ENCODE peak calls at places on chromosomes 1 and 21, in four cellular contexts. Z is OCI-LY7, B is bronchial epithelial cell, Q is cardiac muscle cell. X is an unnamed sample.

GRCh38 chr1:158121604-158122254 is 59.0 kb upstream of the CD1D start:
- DNase-seq in Z (peak), B (peak), Q (peak), X (peak)

GRCh38 chr1:172338295-172338735 is 82.2 kb upstream of the C1orf105 start:
- DNase-seq in Z (no peak), B (no peak), Q (no peak), X (no peak)

GRCh38 chr1:31181515-31182343 is 58.0 kb downstream of the NKAIN1 start:
- DNase-seq in Z (peak), B (no peak), Q (peak), X (peak)

GRCh38 chr1:15937706-15938168 is 38.2 kb downstream of the ZBTB17 start:
- DNase-seq in Z (peak), B (peak), Q (no peak), X (peak)

GRCh38 chr1:113905435-113905861 is 322 bp downstream of the DCLRE1B start:
- DNase-seq in Z (peak), B (no peak), Q (peak), X (peak)

GRCh38 chr1:15489052-15489736 is 13.3 kb downstream of the CELA2B start:
- DNase-seq in Z (no peak), B (no peak), Q (no peak), X (no peak)

GRCh38 chr1:64484651-64485050 is 14.7 kb downstream of the CACHD1 start:
- DNase-seq in Z (no peak), B (peak), Q (no peak), X (peak)

GRCh38 chr1:25544819-25545218 is 1.4 kb downstream of the LDLRAP1 start:
- DNase-seq in Z (no peak), B (no peak), Q (no peak), X (peak)

GRCh38 chr21:42392731-42393442 is 3.0 kb downstream of the TMPRSS3 start:
- DNase-seq in Z (no peak), B (peak), Q (no peak), X (peak)

GRCh38 chr1:232844791-232845190 is 39.6 kb downstream of the MAP10 start:
- DNase-seq in Z (no peak), B (peak), Q (no peak), X (peak)

GRCh38 chr1:42433324-42433860 is 22.4 kb downstream of the ZMYND12 start:
- DNase-seq in Z (no peak), B (no peak), Q (peak), X (no peak)

GRCh38 chr21:25885880-25886279 is 151.1 kb downstream of the GABPA start:
- DNase-seq in Z (no peak), B (no peak), Q (no peak), X (no peak)

GRCh38 chr1:911875-912739 is 11.6 kb upstream of the SAMD11 start:
- DNase-seq in Z (no peak), B (no peak), Q (no peak), X (no peak)

GRCh38 chr1:8109226-8109625 is 83.1 kb upstream of the ERRFI1 start:
- DNase-seq in Z (no peak), B (no peak), Q (no peak), X (no peak)

GRCh38 chr1:32220746-32221580 is 1.2 kb downstream of the TMEM234 start:
- DNase-seq in Z (peak), B (no peak), Q (no peak), X (no peak)

GRCh38 chr1:12436817-12437599 is 181.0 kb downstream of the DHRS3 start:
- DNase-seq in Z (no peak), B (peak), Q (no peak), X (peak)

GRCh38 chr1:61080408-61081134 is 1.8 kb upstream of the NFIA start:
- DNase-seq in Z (no peak), B (no peak), Q (peak), X (no peak)

GRCh38 chr1:234507626-234508387 is 28.8 kb upstream of the TARBP1 start:
- DNase-seq in Z (no peak), B (no peak), Q (no peak), X (no peak)

GRCh38 chr1:98210064-98210463 is 289.2 kb upstream of the DPYD start:
- DNase-seq in Z (no peak), B (peak), Q (peak), X (no peak)

GRCh38 chr1:213122514-213122929 is 71.5 kb downstream of the RPS6KC1 start:
- DNase-seq in Z (peak), B (peak), Q (peak), X (peak)

GRCh38 chr1:230693221-230693620 is 20.7 kb downstream of the AGT start:
- DNase-seq in Z (no peak), B (no peak), Q (no peak), X (no peak)

GRCh38 chr1:218686258-218686657 is 341.1 kb downstream of the TGFB2 start:
- DNase-seq in Z (no peak), B (peak), Q (no peak), X (peak)

GRCh38 chr1:9435854-9436253 is 103.4 kb upstream of the SLC25A33 start:
- DNase-seq in Z (no peak), B (peak), Q (no peak), X (no peak)

GRCh38 chr1:59443355-59443754 is 146.5 kb downstream of the FGGY start:
- DNase-seq in Z (no peak), B (no peak), Q (no peak), X (no peak)

GRCh38 chr1:216014046-216014445 is 409.2 kb downstream of the USH2A start:
- DNase-seq in Z (no peak), B (no peak), Q (no peak), X (no peak)

GRCh38 chr1:231800071-231800470 is 173.5 kb downstream of the DISC1 start:
- DNase-seq in Z (no peak), B (peak), Q (no peak), X (peak)

GRCh38 chr1:242477944-242478343 is 46.6 kb downstream of the PLD5 start:
- DNase-seq in Z (no peak), B (no peak), Q (peak), X (no peak)

GRCh38 chr1:152461544-152461943 is 47.5 kb upstream of the CRNN start:
- DNase-seq in Z (peak), B (peak), Q (no peak), X (peak)

GRCh38 chr1:194159941-194160340 is 973.5 kb upstream of the B3GALT2 start:
- DNase-seq in Z (peak), B (peak), Q (peak), X (peak)

GRCh38 chr1:53172751-53173498 is 23.7 kb upstream of the CPT2 start:
- DNase-seq in Z (peak), B (no peak), Q (peak), X (no peak)

GRCh38 chr1:4307911-4308545 is 346.4 kb upstream of the AJAP1 start:
- DNase-seq in Z (no peak), B (no peak), Q (no peak), X (no peak)

GRCh38 chr1:51444534-51445192 is 74.4 kb downstream of the EPS15 start:
- DNase-seq in Z (no peak), B (no peak), Q (no peak), X (no peak)

GRCh38 chr1:201021333-201022177 is 2.0 kb downstream of the KIF21B start:
- DNase-seq in Z (peak), B (no peak), Q (no peak), X (no peak)

GRCh38 chr1:246971322-246971721 is 36.5 kb downstream of the ZNF695 start:
- DNase-seq in Z (peak), B (no peak), Q (peak), X (peak)

GRCh38 chr1:234923626-234924025 is 205.0 kb downstream of the TOMM20 start:
- DNase-seq in Z (no peak), B (no peak), Q (no peak), X (no peak)

GRCh38 chr1:96233422-96233821 is 488.2 kb upstream of the PTBP2 start:
- DNase-seq in Z (no peak), B (no peak), Q (no peak), X (no peak)

GRCh38 chr1:156104861-156105546 is 9.5 kb upstream of the LMNA start:
- DNase-seq in Z (no peak), B (peak), Q (no peak), X (peak)
- TF ChIP-seq CTCF in Z (no peak), B (no peak), Q (no peak), X (no peak)

DNA sequence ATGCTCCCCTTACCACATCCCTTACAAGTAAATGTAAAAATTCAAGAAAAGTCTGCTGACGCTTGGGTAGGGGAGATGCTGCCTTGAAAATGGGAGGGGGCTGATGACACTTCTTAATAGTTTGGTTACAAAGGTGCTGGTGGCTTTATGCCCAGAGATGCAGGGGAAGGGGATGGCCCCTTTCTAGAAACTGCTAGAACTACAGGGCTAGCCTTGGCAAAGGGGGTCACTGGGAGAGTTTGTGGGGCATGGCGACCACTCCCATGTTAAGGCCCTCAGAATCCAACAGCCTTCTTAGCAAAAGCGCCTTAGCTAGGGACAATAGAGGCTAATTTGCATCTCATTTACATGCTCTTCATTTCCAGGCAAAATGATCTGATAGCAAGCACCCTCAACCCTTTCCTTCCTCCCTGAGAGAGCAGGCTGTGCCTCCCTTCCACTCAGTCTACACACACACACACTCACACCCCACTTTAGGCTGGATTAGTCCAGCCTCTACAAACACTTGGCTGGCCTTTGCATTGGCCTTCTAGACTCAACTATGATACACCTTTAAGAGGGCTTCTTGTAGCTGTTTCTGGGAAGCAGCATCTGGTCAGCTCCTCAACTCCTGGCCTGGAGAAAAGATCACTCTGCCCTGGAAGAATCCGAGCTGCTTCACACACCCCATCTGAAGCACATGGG is 1.8 kb downstream of the SEMA6C start:
- DNase-seq in Z (no peak), B (no peak), Q (peak), X (no peak)
- H3K4me3 ChIP-seq in Z (no peak), B (no peak), Q (peak), X (no peak)

DNA sequence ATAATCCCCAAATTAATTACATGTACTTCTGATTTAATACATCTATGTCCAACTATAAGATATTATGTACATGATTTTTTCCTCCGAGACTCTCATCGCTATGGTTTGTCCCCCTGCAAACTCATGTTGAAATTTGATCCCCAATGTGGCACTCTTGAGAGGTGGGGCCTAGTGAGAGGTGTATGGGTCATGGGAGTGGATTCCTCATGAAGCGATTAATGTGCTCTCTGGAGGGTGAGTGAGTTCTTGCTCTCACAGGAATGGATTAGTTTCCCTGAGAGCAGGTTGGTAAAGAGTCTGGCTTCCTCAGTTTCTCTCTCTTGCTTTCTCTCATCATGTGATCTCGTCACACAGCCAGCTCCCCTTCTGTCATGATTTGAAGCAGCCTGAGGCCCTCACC is 16.1 kb downstream of the HSF2BP start:
- DNase-seq in Z (no peak), B (no peak), Q (peak), X (no peak)
- TF ChIP-seq CTCF in Z (no peak), B (no peak), Q (no peak), X (no peak)

GRCh38 chr1:10495475-10495817 is 20.7 kb downstream of the PEX14 start:
- DNase-seq in Z (no peak), B (no peak), Q (no peak), X (no peak)
- H3K4me3 ChIP-seq in Z (peak), B (peak), Q (no peak), X (peak)

DNA sequence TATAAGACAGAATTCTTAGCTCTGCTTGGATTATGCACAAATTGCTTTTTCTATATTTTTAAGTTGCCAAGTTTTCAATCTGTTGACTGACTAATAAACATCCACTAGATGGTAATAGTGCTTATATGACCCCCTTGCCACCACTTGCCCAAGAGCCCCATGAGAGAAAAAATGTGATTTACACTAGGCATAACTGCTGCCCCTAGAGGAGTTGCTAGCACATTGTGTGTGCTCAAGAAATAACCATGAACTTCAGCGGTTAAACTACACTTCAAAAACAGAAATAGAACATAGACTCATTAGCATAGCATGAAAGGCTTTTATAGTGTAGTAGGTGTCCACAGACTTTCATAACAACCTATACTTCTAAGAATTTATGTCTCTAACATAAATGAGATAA is 61.4 kb downstream of the BRINP3 start:
- DNase-seq in Z (no peak), B (no peak), Q (peak), X (no peak)
- TF ChIP-seq CTCF in Z (peak), B (no peak), Q (no peak), X (no peak)

DNA sequence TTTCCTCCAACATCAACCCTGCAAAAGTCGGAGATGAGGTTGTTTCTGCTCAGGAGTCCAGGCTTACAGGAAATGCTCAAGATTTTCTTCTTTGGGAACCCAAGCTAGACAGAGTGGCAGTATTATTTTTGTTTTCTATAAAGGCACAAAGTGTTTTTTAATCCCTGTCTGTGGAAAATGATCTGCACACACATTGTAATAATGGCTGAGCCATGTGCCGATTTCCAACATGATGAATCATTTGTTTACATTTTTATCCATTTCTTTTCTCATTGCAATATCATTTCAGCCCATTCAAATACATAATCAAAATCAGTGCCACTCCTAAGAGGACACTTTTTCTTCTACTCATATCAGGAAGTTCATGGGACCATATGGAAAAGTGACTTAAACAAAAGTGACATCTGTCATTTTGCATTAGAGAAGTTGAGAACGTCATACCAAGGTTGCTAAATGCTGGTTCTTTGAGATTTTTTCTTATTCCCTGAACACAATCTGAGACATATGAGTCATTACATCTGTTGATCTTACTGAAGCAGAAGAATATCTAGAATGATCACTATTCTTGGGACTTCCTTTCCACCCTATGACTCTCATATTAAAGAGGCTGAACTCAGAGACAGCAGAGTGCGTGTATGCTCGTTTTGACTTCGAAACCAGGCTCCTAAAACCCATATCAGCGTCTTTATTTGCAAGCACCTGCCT is 44.9 kb downstream of the ACTA1 start:
- DNase-seq in Z (no peak), B (peak), Q (no peak), X (peak)
- H3K4me3 ChIP-seq in Z (no peak), B (no peak), Q (no peak), X (no peak)

GRCh38 chr21:34722684-34723300 is 54.0 kb downstream of the CLIC6 start:
- DNase-seq in Z (peak), B (no peak), Q (no peak), X (no peak)
- TF ChIP-seq CTCF in Z (peak), B (peak), Q (peak), X (peak)

X was measured in epithelial cell of esophagus.